ENCODE peak calls at places on chromosomes 6 and 20, in five cellular contexts. O, K, F, H and C are unnamed samples.

GRCh38 chr20:3980260-3981131 is 34.9 kb downstream of the RNF24 start:
- DNase-seq in O (peak; percentile 87), K (no peak), F (no peak), H (no peak), C (no peak)

GRCh38 chr6:14827366-14827765 is 418.5 kb upstream of the JARID2 start:
- DNase-seq in O (no peak), K (no peak), F (no peak), H (no peak), C (no peak)

GRCh38 chr20:58138395-58138794 is 90.1 kb downstream of the ANKRD60 start:
- DNase-seq in O (no peak), K (no peak), F (no peak), H (no peak), C (no peak)

GRCh38 chr6:163741743-163742363 is 327.3 kb downstream of the QKI start:
- DNase-seq in O (no peak), K (no peak), F (no peak), H (no peak), C (no peak)

GRCh38 chr6:167963589-167964057 is 33.8 kb upstream of the KIF25 start:
- DNase-seq in O (no peak), K (no peak), F (no peak), H (no peak), C (no peak)

GRCh38 chr20:20743511-20744169 is 31.2 kb upstream of the RALGAPA2 start:
- DNase-seq in O (no peak), K (no peak), F (peak; percentile 67), H (peak; percentile 72), C (no peak)

GRCh38 chr6:43883698-43884659 is 114.0 kb downstream of the VEGFA start:
- DNase-seq in O (no peak), K (no peak), F (no peak), H (no peak), C (no peak)

GRCh38 chr20:54100563-54100962 is 30.2 kb upstream of the BCAS1 start:
- DNase-seq in O (no peak), K (no peak), F (no peak), H (no peak), C (no peak)

GRCh38 chr20:4836935-4837334 is 115.2 kb downstream of the PRND start:
- DNase-seq in O (no peak), K (no peak), F (no peak), H (no peak), C (no peak)

DNA sequence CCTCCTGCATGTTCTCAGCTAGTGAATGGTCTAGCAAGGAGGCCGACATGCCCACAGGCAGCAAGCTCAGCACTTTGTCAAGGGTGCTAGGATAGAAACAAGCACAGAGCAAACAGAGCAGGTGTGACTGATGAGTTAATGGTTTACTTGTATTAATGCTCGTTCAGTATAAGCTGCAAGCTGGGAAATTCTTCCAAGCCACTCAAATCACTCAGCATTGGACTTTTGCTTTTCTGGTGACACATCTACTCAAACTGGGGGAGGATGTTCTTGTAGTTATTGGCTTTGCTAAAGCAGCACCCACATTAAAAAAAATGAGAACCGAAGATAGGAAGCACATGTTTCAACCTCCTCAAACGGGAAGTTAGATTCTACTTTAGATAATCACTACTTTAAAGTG is 43.1 kb upstream of the NEDD9 start:
- DNase-seq in O (no peak), K (no peak), F (peak; percentile 68), H (peak; percentile 36), C (peak; percentile 39)
- H3K27ac ChIP-seq in O (no peak overlapping the region), K (no peak overlapping the region), F (peak overlapping the region; percentile 63), H (no peak overlapping the region), C (peak overlapping the region; percentile 56)

GRCh38 chr6:140979642-140980091 is 1153.1 kb upstream of the GJE1 start:
- DNase-seq in O (peak; percentile 86), K (no peak), F (no peak), H (peak; percentile 32), C (no peak)
- H3K27ac ChIP-seq in O (peak overlapping the region; percentile 81), K (no peak overlapping the region), F (no peak overlapping the region), H (no peak overlapping the region), C (no peak overlapping the region)

DNA sequence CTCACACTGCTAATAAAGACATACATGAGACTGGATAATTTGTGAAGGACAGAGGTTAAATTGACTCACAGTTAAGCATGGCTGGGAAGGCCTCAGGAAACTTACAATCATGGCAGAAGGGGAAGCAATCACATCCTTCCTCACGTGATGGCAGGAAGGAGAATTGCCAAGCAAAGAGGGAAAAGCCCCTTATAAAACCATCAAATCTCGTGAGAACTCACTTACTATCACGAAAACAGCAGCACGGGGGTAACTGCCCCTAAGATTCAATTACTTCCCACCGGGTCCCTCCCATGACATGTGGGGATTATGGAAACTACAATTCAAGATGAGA is 106.8 kb downstream of the FYN start:
- DNase-seq in O (no peak), K (no peak), F (no peak), H (no peak), C (no peak)
- H3K27ac ChIP-seq in O (no peak overlapping the region), K (peak overlapping the region; percentile 24), F (no peak overlapping the region), H (no peak overlapping the region), C (peak overlapping the region; percentile 98)

DNA sequence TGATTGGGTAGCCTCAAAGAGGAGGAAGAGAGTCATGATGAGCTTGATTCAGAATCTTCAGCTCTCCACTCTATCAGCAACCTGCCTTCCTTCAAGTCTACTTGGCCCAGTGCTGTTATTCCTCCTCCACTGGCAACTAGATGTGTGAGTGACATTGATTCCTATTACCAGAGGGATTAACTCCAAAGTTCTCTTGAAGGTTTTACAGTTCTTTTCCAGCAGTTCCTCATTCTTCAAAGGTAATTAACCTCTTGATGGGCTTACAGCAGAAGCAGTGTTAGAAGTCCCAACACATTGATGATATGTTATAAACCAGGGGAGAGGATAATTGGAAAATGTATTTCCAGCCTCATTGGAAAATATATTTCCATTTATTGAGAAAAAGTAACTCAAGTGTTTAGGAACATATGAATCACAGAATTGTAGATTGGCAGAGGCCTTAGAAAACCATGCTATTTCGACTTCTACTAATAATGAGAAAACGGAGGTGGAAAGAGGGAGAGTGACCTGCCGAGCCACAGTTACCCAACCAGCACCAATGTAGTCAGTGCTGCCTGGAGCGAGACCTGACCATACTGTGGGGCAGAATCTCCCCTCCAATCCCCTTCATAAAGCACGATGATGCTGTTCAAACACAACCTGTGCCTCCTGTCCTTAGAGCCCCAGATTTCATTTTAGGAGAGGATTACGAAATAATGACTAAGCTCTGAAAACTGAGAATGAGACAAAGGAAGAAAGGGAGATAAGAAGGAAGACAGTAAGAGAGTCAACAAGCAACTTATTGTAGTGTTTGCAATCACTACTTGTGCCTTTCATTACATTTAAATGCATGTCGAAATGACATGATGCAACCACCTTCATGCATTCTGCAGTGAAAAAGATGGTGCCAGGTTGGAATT is 70.8 kb downstream of the ATXN1 start:
- DNase-seq in O (peak; percentile 69), K (no peak), F (no peak), H (no peak), C (no peak)
- H3K27ac ChIP-seq in O (peak overlapping the region; percentile 59), K (no peak overlapping the region), F (no peak overlapping the region), H (no peak overlapping the region), C (no peak overlapping the region)

GRCh38 chr6:158004696-158005095 is 23.0 kb downstream of the SYNJ2 start:
- DNase-seq in O (no peak), K (no peak), F (no peak), H (no peak), C (no peak)

GRCh38 chr6:158003910-158004695 is 22.4 kb downstream of the SYNJ2 start:
- DNase-seq in O (no peak), K (no peak), F (no peak), H (no peak), C (no peak)

GRCh38 chr6:158002249-158002950 is 20.7 kb downstream of the SYNJ2 start:
- DNase-seq in O (peak; percentile 65), K (no peak), F (peak; percentile 90), H (no peak), C (no peak)

GRCh38 chr6:158000530-158001307 is 19.1 kb downstream of the SYNJ2 start:
- DNase-seq in O (no peak), K (no peak), F (no peak), H (no peak), C (no peak)

GRCh38 chr6:158002951-158003853 is 21.5 kb downstream of the SYNJ2 start:
- DNase-seq in O (peak; percentile 97), K (no peak), F (peak; percentile 71), H (no peak), C (no peak)
- H3K27ac ChIP-seq in O (peak overlapping the region; percentile 100), K (no peak overlapping the region), F (peak overlapping the region; percentile 82), H (no peak overlapping the region), C (no peak overlapping the region)

DNA sequence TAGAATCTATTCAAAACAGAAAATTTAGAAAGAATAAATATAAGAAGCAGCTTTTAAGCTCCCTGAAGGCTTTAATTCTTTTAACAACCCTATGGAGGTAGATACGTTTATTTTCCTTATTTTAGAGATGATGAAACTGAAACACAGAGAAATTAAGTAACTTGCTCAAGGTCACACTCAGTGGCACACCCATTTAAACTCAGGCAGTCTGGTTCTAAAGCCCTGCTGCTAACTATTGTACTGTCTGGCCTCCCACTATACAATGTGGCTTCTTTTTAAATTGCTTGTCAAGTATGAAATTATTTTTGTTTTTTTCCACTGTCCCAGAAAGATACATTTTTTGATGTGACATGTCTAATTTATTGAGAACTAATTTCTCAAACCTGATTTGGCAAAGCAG is 55.7 kb downstream of the FAM217A start:
- DNase-seq in O (peak; percentile 41), K (no peak), F (no peak), H (no peak), C (no peak)
- H3K27ac ChIP-seq in O (peak overlapping the region; percentile 89), K (peak overlapping the region; percentile 58), F (no peak overlapping the region), H (peak overlapping the region; percentile 100), C (peak overlapping the region; percentile 99)